ENCODE peak calls at places on chromosomes 2 and 18, in eight cellular contexts. G is C1 segment of cervical spinal cord; M is tibial artery; Q is omental fat pad; B is GM04503; E is non-pigmented ciliary epithelial cell; H is AG20443; V is CD8-positive, alpha-beta memory T cell. D is an unnamed sample.
A peak's percentile ranks its signal among the peaks of the same experiment; 100 is the strongest.

GRCh38 chr2:20781656-20782265 is 41.1 kb downstream of the LDAH start:
- DNase-seq in G (no peak), M (no peak), Q (no peak), B (no peak), E (peak; percentile 4), H (peak; percentile 33), V (no peak), D (peak; percentile 29)

GRCh38 chr2:24403168-24403850 is 43.0 kb upstream of the ITSN2 start:
- DNase-seq in G (no peak), M (no peak), Q (no peak), B (no peak), E (no peak), H (no peak), V (no peak), D (no peak)

GRCh38 chr2:191217580-191217979 is 27.6 kb upstream of the MYO1B start:
- DNase-seq in G (no peak), M (no peak), Q (no peak), B (peak; percentile 47), E (no peak), H (peak; percentile 53), V (no peak), D (no peak)

GRCh38 chr2:56100791-56101312 is 82.9 kb upstream of the CCDC85A start:
- DNase-seq in G (no peak), M (no peak), Q (no peak), B (no peak), E (no peak), H (no peak), V (no peak), D (peak; percentile 60)

GRCh38 chr2:43345391-43345813 is 119.0 kb upstream of the ZFP36L2 start:
- DNase-seq in G (no peak), M (peak; percentile 69), Q (no peak), B (no peak), E (no peak), H (peak; percentile 18), V (no peak), D (no peak)

GRCh38 chr2:222248818-222249217 is 50.0 kb downstream of the PAX3 start:
- DNase-seq in G (no peak), M (no peak), Q (no peak), B (no peak), E (no peak), H (no peak), V (no peak), D (no peak)

GRCh38 chr2:54955358-54955673 is 94.9 kb downstream of the RTN4 start:
- DNase-seq in G (no peak), M (no peak), Q (no peak), B (no peak), E (no peak), H (no peak), V (no peak), D (no peak)

GRCh38 chr2:47664817-47665216 is 118.1 kb upstream of the MSH6 start:
- DNase-seq in G (no peak), M (no peak), Q (no peak), B (no peak), E (no peak), H (no peak), V (no peak), D (no peak)

GRCh38 chr2:3001595-3002184 is 375.9 kb downstream of the EIPR1 start:
- DNase-seq in G (peak; percentile 2), M (no peak), Q (no peak), B (no peak), E (no peak), H (peak; percentile 66), V (no peak), D (peak; percentile 2)

GRCh38 chr2:177604291-177605065 is 211.9 kb downstream of the AGPS start:
- DNase-seq in G (peak; percentile 18), M (peak; percentile 36), Q (no peak), B (peak; percentile 83), E (no peak), H (peak; percentile 74), V (no peak), D (peak; percentile 30)

GRCh38 chr2:137865954-137866540 is 98.2 kb upstream of the HNMT start:
- DNase-seq in G (no peak), M (no peak), Q (no peak), B (peak; percentile 1), E (peak; percentile 14), H (peak; percentile 35), V (no peak), D (peak; percentile 50)

GRCh38 chr2:212548459-212548815 is 9.8 kb upstream of the ERBB4 start:
- DNase-seq in G (no peak), M (no peak), Q (no peak), B (no peak), E (peak; percentile 13), H (peak; percentile 36), V (no peak), D (peak; percentile 10)

GRCh38 chr2:10065683-10066055 is 14.5 kb downstream of the CYS1 start:
- DNase-seq in G (no peak), M (no peak), Q (no peak), B (no peak), E (no peak), H (no peak), V (no peak), D (no peak)

GRCh38 chr2:133986881-133987793 is 266.7 kb upstream of the MGAT5 start:
- DNase-seq in G (no peak), M (no peak), Q (no peak), B (no peak), E (no peak), H (no peak), V (no peak), D (no peak)

GRCh38 chr2:216081487-216082387 is at the start of the genes PECR and TMEM169:
- DNase-seq in G (peak; percentile 83), M (peak; percentile 74), Q (peak; percentile 48), B (no peak), E (no peak), H (peak; percentile 97), V (peak; percentile 69), D (no peak)

GRCh38 chr18:63160172-63160995 is 159.2 kb downstream of the BCL2 start:
- DNase-seq in G (no peak), M (no peak), Q (no peak), B (no peak), E (no peak), H (no peak), V (peak; percentile 17), D (no peak)

GRCh38 chr2:231395188-231396057 is at the start of gene B3GNT7:
- DNase-seq in G (no peak), M (no peak), Q (no peak), B (no peak), E (no peak), H (peak; percentile 41), V (no peak), D (no peak)

GRCh38 chr18:50162486-50163304 is 32.3 kb downstream of the MYO5B start:
- DNase-seq in G (no peak), M (no peak), Q (no peak), B (no peak), E (no peak), H (no peak), V (no peak), D (no peak)

GRCh38 chr2:104755026-104755856 is 98.7 kb upstream of the POU3F3 start:
- DNase-seq in G (peak; percentile 65), M (no peak), Q (no peak), B (no peak), E (no peak), H (peak; percentile 43), V (no peak), D (no peak)

GRCh38 chr2:108958002-108958401 is 31.0 kb downstream of the EDAR start:
- DNase-seq in G (no peak), M (no peak), Q (no peak), B (no peak), E (no peak), H (no peak), V (no peak), D (no peak)

GRCh38 chr2:74702001-74702715 is 48.1 kb downstream of the SEMA4F start:
- DNase-seq in G (no peak), M (no peak), Q (no peak), B (no peak), E (no peak), H (no peak), V (no peak), D (no peak)

GRCh38 chr2:54955674-54956391 is 94.4 kb downstream of the RTN4 start:
- DNase-seq in G (no peak), M (no peak), Q (no peak), B (no peak), E (no peak), H (no peak), V (no peak), D (no peak)

GRCh38 chr2:226754821-226755536 is 44.6 kb downstream of the IRS1 start:
- DNase-seq in G (no peak), M (no peak), Q (no peak), B (no peak), E (no peak), H (no peak), V (no peak), D (no peak)

GRCh38 chr2:25410370-25410769 is 68.6 kb upstream of the DNMT3A start:
- DNase-seq in G (no peak), M (no peak), Q (no peak), B (no peak), E (no peak), H (no peak), V (no peak), D (no peak)

GRCh38 chr18:36993068-36993467 is 164.1 kb downstream of the KIAA1328 start:
- DNase-seq in G (no peak), M (no peak), Q (no peak), B (peak; percentile 37), E (peak; percentile 47), H (peak; percentile 20), V (no peak), D (peak; percentile 21)

GRCh38 chr2:37558622-37559021 is 112.8 kb downstream of the CDC42EP3 start:
- DNase-seq in G (no peak), M (peak; percentile 55), Q (no peak), B (no peak), E (no peak), H (no peak), V (no peak), D (no peak)

GRCh38 chr2:15223887-15224286 is 337.2 kb downstream of the NBAS start:
- DNase-seq in G (no peak), M (no peak), Q (no peak), B (peak; percentile 94), E (peak; percentile 62), H (peak; percentile 76), V (no peak), D (peak; percentile 96)

GRCh38 chr2:82993631-82994030 is 1465.4 kb downstream of the SUCLG1 start:
- DNase-seq in G (no peak), M (no peak), Q (no peak), B (no peak), E (no peak), H (no peak), V (no peak), D (no peak)

GRCh38 chr2:9217838-9218770 is 11.5 kb downstream of the ASAP2 start:
- DNase-seq in G (no peak), M (no peak), Q (no peak), B (no peak), E (no peak), H (peak; percentile 37), V (no peak), D (no peak)

GRCh38 chr2:191659198-191659597 is 18.7 kb upstream of the NABP1 start:
- DNase-seq in G (no peak), M (no peak), Q (no peak), B (no peak), E (no peak), H (no peak), V (no peak), D (no peak)

GRCh38 chr2:8575011-8575750 is 106.7 kb upstream of the ID2 start:
- DNase-seq in G (peak; percentile 36), M (no peak), Q (peak; percentile 4), B (no peak), E (no peak), H (no peak), V (peak; percentile 49), D (no peak)

GRCh38 chr2:232436381-232437129 is 19.4 kb upstream of the ALPI start:
- DNase-seq in G (no peak), M (no peak), Q (no peak), B (no peak), E (no peak), H (peak; percentile 23), V (no peak), D (no peak)

D was measured in dermis microvascular lymphatic vessel endothelial cell.